ENCODE peak calls at places on chromosomes 2 and 18, in seven cellular contexts. R, V, Z, G, Q, O and B are unnamed samples.

GRCh38 chr2:23513245-23513880 is 128.4 kb downstream of the KLHL29 start:
- DNase-seq in R (no peak), V (no peak), Z (no peak), G (no peak), Q (no peak), O (no peak), B (no peak)

GRCh38 chr18:59950215-59950944 is 50.6 kb downstream of the PMAIP1 start:
- DNase-seq in R (no peak), V (no peak), Z (no peak), G (no peak), Q (no peak), O (no peak), B (no peak)

GRCh38 chr18:23871410-23871809 is 143.1 kb upstream of the TTC39C start:
- DNase-seq in R (peak; percentile 13), V (peak; percentile 74), Z (no peak), G (no peak), Q (no peak), O (no peak), B (no peak)

GRCh38 chr2:20625491-20625919 is 25.4 kb downstream of the HS1BP3 start:
- DNase-seq in R (no peak), V (no peak), Z (peak; percentile 42), G (no peak), Q (no peak), O (no peak), B (peak; percentile 3)

GRCh38 chr2:145258903-145259579 is 739.1 kb upstream of the ZEB2 start:
- DNase-seq in R (no peak), V (no peak), Z (no peak), G (no peak), Q (no peak), O (no peak), B (no peak)

GRCh38 chr18:48781041-48781989 is 169.4 kb downstream of the SMAD7 start:
- DNase-seq in R (peak; percentile 21), V (no peak), Z (peak; percentile 83), G (no peak), Q (peak; percentile 83), O (peak; percentile 57), B (peak; percentile 94)

GRCh38 chr2:143686585-143687164 is 557.5 kb downstream of the ARHGAP15 start:
- DNase-seq in R (peak; percentile 85), V (no peak), Z (no peak), G (peak; percentile 8), Q (no peak), O (no peak), B (no peak)

GRCh38 chr18:49934457-49934856 is 121.1 kb upstream of the ACAA2 start:
- DNase-seq in R (no peak), V (no peak), Z (no peak), G (no peak), Q (no peak), O (no peak), B (no peak)

GRCh38 chr2:241234962-241235361 is 46.5 kb downstream of the ANO7 start:
- DNase-seq in R (no peak), V (no peak), Z (peak; percentile 42), G (no peak), Q (no peak), O (no peak), B (peak; percentile 9)

GRCh38 chr2:207926133-207927076 is 98.9 kb downstream of the PLEKHM3 start:
- DNase-seq in R (no peak), V (no peak), Z (peak; percentile 72), G (peak; percentile 10), Q (no peak), O (no peak), B (no peak)

GRCh38 chr18:40250218-40250617 is 1704.8 kb upstream of the PIK3C3 start:
- DNase-seq in R (no peak), V (no peak), Z (no peak), G (no peak), Q (peak; percentile 35), O (no peak), B (no peak)

GRCh38 chr2:234454433-234454832 is 42.4 kb downstream of the ARL4C start:
- DNase-seq in R (no peak), V (no peak), Z (no peak), G (no peak), Q (no peak), O (no peak), B (no peak)

GRCh38 chr2:222769446-222769845 is 91.4 kb upstream of the ACSL3 start:
- DNase-seq in R (no peak), V (no peak), Z (no peak), G (no peak), Q (no peak), O (no peak), B (no peak)

GRCh38 chr2:152925540-152926448 is 207.4 kb downstream of the ARL6IP6 start:
- DNase-seq in R (peak; percentile 92), V (peak; percentile 59), Z (peak; percentile 56), G (no peak), Q (peak; percentile 55), O (peak; percentile 78), B (no peak)

GRCh38 chr2:230457073-230457768 is 41.2 kb downstream of the SP100 start:
- DNase-seq in R (no peak), V (no peak), Z (no peak), G (no peak), Q (no peak), O (no peak), B (no peak)

GRCh38 chr2:168641636-168642035 is 160.8 kb upstream of the NOSTRIN start:
- DNase-seq in R (no peak), V (no peak), Z (no peak), G (no peak), Q (no peak), O (no peak), B (no peak)

GRCh38 chr2:42193722-42194187 is 24.6 kb downstream of the EML4 start:
- DNase-seq in R (no peak), V (no peak), Z (no peak), G (no peak), Q (no peak), O (no peak), B (no peak)

GRCh38 chr2:167144179-167144898 is 256.1 kb downstream of the XIRP2 start:
- DNase-seq in R (no peak), V (no peak), Z (no peak), G (no peak), Q (no peak), O (no peak), B (no peak)

GRCh38 chr2:198102841-198103240 is 298.4 kb downstream of the PLCL1 start:
- DNase-seq in R (no peak), V (no peak), Z (no peak), G (no peak), Q (no peak), O (no peak), B (no peak)

GRCh38 chr2:241506793-241507429 is 1.5 kb downstream of the STK25 start:
- DNase-seq in R (peak; percentile 49), V (no peak), Z (no peak), G (no peak), Q (no peak), O (no peak), B (peak; percentile 55)

GRCh38 chr2:130327703-130328527 is 14.8 kb upstream of the IMP4 start:
- DNase-seq in R (peak; percentile 82), V (no peak), Z (no peak), G (no peak), Q (no peak), O (no peak), B (no peak)

GRCh38 chr2:183010112-183010511 is 28.1 kb downstream of the NCKAP1 start:
- DNase-seq in R (peak; percentile 86), V (no peak), Z (peak; percentile 55), G (peak; percentile 10), Q (no peak), O (no peak), B (no peak)

GRCh38 chr2:317501-318424 is 29.9 kb upstream of the ALKAL2 start:
- DNase-seq in R (peak; percentile 25), V (peak; percentile 73), Z (no peak), G (no peak), Q (no peak), O (peak; percentile 57), B (no peak)